ENCODE peak calls at places on chromosomes 3 and 15, in five cellular contexts. R, P, L, I and Q are unnamed samples.

GRCh38 chr3:100463646-100464155 is 28.7 kb upstream of the TMEM45A start:
- DNase-seq in R (no peak), P (no peak), L (no peak), I (no peak), Q (no peak)

GRCh38 chr3:33915796-33916589 is 117.6 kb downstream of the PDCD6IP start:
- DNase-seq in R (peak), P (peak), L (no peak), I (peak), Q (no peak)

GRCh38 chr3:126389112-126389791 is 5.5 kb upstream of the CFAP100 start:
- DNase-seq in R (peak), P (peak), L (peak), I (peak), Q (peak)

GRCh38 chr3:45929042-45929679 is 14.1 kb upstream of the CXCR6 start:
- DNase-seq in R (no peak), P (peak), L (peak), I (peak), Q (no peak)

GRCh38 chr3:38297947-38298711 is 16.0 kb downstream of the SLC22A14 start:
- DNase-seq in R (no peak), P (peak), L (peak), I (peak), Q (no peak)

GRCh38 chr15:101022876-101023275 is 103.7 kb downstream of the LRRK1 start:
- DNase-seq in R (no peak), P (no peak), L (peak), I (no peak), Q (no peak)

GRCh38 chr3:38655708-38656300 is 6.3 kb upstream of the SCN5A start:
- DNase-seq in R (no peak), P (peak), L (peak), I (peak), Q (no peak)

GRCh38 chr15:63070681-63071129 is 28.2 kb downstream of the TPM1 start:
- DNase-seq in R (no peak), P (peak), L (no peak), I (peak), Q (no peak)

GRCh38 chr15:80059786-80060489 is 462 bp downstream of the ZFAND6 start:
- DNase-seq in R (peak), P (peak), L (peak), I (peak), Q (peak)

GRCh38 chr3:31532587-31533168 is at the start of gene STT3B:
- DNase-seq in R (peak), P (peak), L (peak), I (peak), Q (no peak)

GRCh38 chr3:9339750-9340449 is 23.0 kb upstream of the THUMPD3 start:
- DNase-seq in R (no peak), P (peak), L (no peak), I (no peak), Q (no peak)

GRCh38 chr3:5202267-5202666 is 14.8 kb downstream of the EDEM1 start:
- DNase-seq in R (no peak), P (no peak), L (no peak), I (no peak), Q (no peak)

GRCh38 chr3:104102386-104102785 is 1264.3 kb upstream of the ALCAM start:
- DNase-seq in R (no peak), P (peak), L (peak), I (peak), Q (peak)

GRCh38 chr3:140247775-140248174 is 312.8 kb downstream of the CLSTN2 start:
- DNase-seq in R (no peak), P (no peak), L (no peak), I (no peak), Q (no peak)

GRCh38 chr3:78899846-78900245 is 868.0 kb downstream of the ROBO1 start:
- DNase-seq in R (no peak), P (no peak), L (no peak), I (no peak), Q (no peak)
- H2BK120ac ChIP-seq in R (no peak), P (no peak), L (no peak), I (no peak), Q (no peak)

GRCh38 chr3:139106013-139106932 is 61.6 kb upstream of the PRR23C start:
- DNase-seq in R (no peak), P (no peak), L (peak), I (no peak), Q (no peak)

GRCh38 chr3:139107424-139108252 is 62.9 kb upstream of the PRR23C start:
- DNase-seq in R (no peak), P (no peak), L (peak), I (no peak), Q (no peak)

GRCh38 chr3:139109271-139109670 is 64.6 kb upstream of the PRR23C start:
- DNase-seq in R (no peak), P (no peak), L (peak), I (no peak), Q (no peak)

GRCh38 chr3:139110072-139110830 is 65.6 kb upstream of the PRR23C start:
- DNase-seq in R (no peak), P (no peak), L (peak), I (no peak), Q (no peak)

GRCh38 chr3:139108253-139108969 is 63.7 kb upstream of the PRR23C start:
- DNase-seq in R (no peak), P (no peak), L (peak), I (no peak), Q (no peak)
- H2BK12ac ChIP-seq in R (no peak), P (no peak), L (no peak), I (no peak), Q (no peak)

GRCh38 chr15:71139264-71139663 is 24.0 kb downstream of the THSD4 start:
- DNase-seq in R (no peak), P (no peak), L (no peak), I (no peak), Q (no peak)

GRCh38 chr15:71137138-71137518 is 21.9 kb downstream of the THSD4 start:
- DNase-seq in R (no peak), P (no peak), L (no peak), I (no peak), Q (no peak)

GRCh38 chr15:71141572-71141971 is 26.3 kb downstream of the THSD4 start:
- DNase-seq in R (no peak), P (no peak), L (no peak), I (no peak), Q (no peak)

GRCh38 chr15:71136159-71137137 is 21.2 kb downstream of the THSD4 start:
- DNase-seq in R (no peak), P (peak), L (peak), I (peak), Q (no peak)

GRCh38 chr15:71138473-71138872 is 23.2 kb downstream of the THSD4 start:
- DNase-seq in R (no peak), P (no peak), L (no peak), I (no peak), Q (no peak)
- H4K91ac ChIP-seq in R (peak), P (no peak), L (no peak), I (no peak), Q (no peak)

DNA sequence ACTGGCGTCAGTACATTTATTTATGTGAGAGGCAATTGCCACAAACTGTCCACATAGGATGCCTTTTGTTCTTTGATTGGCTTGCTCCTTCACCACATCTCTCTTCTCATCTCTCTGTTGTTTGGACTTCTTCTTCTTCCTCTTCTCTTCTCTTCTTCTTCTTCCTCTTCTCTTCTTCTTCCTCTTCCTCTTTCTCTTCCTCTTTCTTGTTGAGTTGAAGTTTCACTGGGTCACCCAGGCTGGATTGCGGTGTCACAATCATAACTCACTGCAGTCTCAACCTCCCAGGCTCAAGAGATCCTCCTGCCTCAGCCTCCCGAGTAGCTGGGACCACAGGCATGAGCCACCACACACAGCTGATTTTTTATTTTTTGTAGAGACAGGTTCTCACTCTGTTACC is 67.7 kb upstream of the GSK3B start:
- DNase-seq in R (no peak), P (no peak), L (no peak), I (no peak), Q (no peak)
- H2BK120ac ChIP-seq in R (no peak), P (no peak), L (no peak), I (peak), Q (no peak)